ENCODE peak calls at places on chromosome 12, in ten cellular contexts. J is left ventricle myocardium inferior; N is sigmoid colon; F is adipocyte; I is kidney tubule cell; Z is stimulated activated CD4-positive, alpha-beta T cell treated with anti-CD3 and anti-CD28 coated beads, Interleukin-2, amount 100 ng/mL, for 24 hours; R is CD4-positive, CD25-positive, alpha-beta regulatory T cell; K is activated naive CD8-positive, alpha-beta T cell treated with anti-CD3 and anti-CD28 coated beads, Interleukin-2, amount 50 U/mL, for 16 hours; D is left kidney; E is activated CD8-positive, alpha-beta memory T cell treated with anti-CD3 and anti-CD28 coated beads, Interleukin-2, amount 50 U/mL, for 4 hours. S is an unnamed sample.

GRCh38 chr12:75660107-75660530 is 148.7 kb upstream of the KRR1 start:
- DNase-seq in J (no peak), N (no peak), F (peak), I (peak), Z (peak), R (peak), K (no peak), D (no peak), E (no peak), S (no peak)

GRCh38 chr12:104275689-104276088 is 27.9 kb upstream of the EID3 start:
- DNase-seq in J (no peak), N (no peak), F (no peak), I (peak), Z (no peak), R (no peak), K (no peak), D (no peak), E (no peak), S (no peak)

GRCh38 chr12:129276408-129277042 is 423.2 kb downstream of the GLT1D1 start:
- DNase-seq in J (no peak), N (no peak), F (no peak), I (no peak), Z (no peak), R (no peak), K (no peak), D (no peak), E (no peak), S (no peak)

GRCh38 chr12:122021193-122021821 is 377 bp upstream of the BCL7A start:
- DNase-seq in J (peak), N (peak), F (peak), I (peak), Z (peak), R (no peak), K (no peak), D (peak), E (no peak), S (no peak)

GRCh38 chr12:104042580-104042979 is 7.4 kb downstream of the GLT8D2 start:
- DNase-seq in J (no peak), N (no peak), F (no peak), I (no peak), Z (no peak), R (no peak), K (no peak), D (no peak), E (no peak), S (no peak)

GRCh38 chr12:52132754-52133161 is 53.3 kb downstream of the SMIM41 start:
- DNase-seq in J (no peak), N (no peak), F (peak), I (no peak), Z (no peak), R (no peak), K (no peak), D (no peak), E (no peak), S (no peak)

GRCh38 chr12:57850924-57851323 is 4.4 kb upstream of the CTDSP2 start:
- DNase-seq in J (no peak), N (no peak), F (no peak), I (no peak), Z (no peak), R (no peak), K (no peak), D (peak), E (no peak), S (no peak)

GRCh38 chr12:11958216-11959091 is 112.3 kb upstream of the BCL2L14 start:
- DNase-seq in J (no peak), N (no peak), F (peak), I (peak), Z (peak), R (peak), K (no peak), D (no peak), E (no peak), S (peak)

GRCh38 chr12:89829434-89829975 is 120.9 kb upstream of the ATP2B1 start:
- DNase-seq in J (no peak), N (no peak), F (no peak), I (no peak), Z (no peak), R (no peak), K (no peak), D (no peak), E (no peak), S (no peak)

GRCh38 chr12:99390707-99391106 is 256.8 kb upstream of the GARIN6 start:
- DNase-seq in J (no peak), N (no peak), F (no peak), I (peak), Z (no peak), R (no peak), K (no peak), D (no peak), E (no peak), S (no peak)

GRCh38 chr12:53378705-53379388 is 1.1 kb upstream of the SP1 start:
- DNase-seq in J (no peak), N (no peak), F (no peak), I (peak), Z (no peak), R (peak), K (no peak), D (peak), E (no peak), S (no peak)

GRCh38 chr12:63802012-63802608 is 22.4 kb downstream of the RXYLT1 start:
- DNase-seq in J (no peak), N (no peak), F (peak), I (peak), Z (no peak), R (peak), K (no peak), D (peak), E (no peak), S (no peak)